ENCODE peak calls at places on chromosomes 1 and 21, in nine cellular contexts. H is endodermal cell, X is heart left ventricle, D is osteoblast, M is body of pancreas, E is OCI-LY7, Y is foreskin keratinocyte, L is pancreas, G is psoas muscle. T is an unnamed sample.

GRCh38 chr1:233627823-233628222 is 13.9 kb downstream of the KCNK1 start:
- DNase-seq in H (no peak), X (no peak), D (no peak), M (no peak), E (no peak), Y (peak), L (no peak), G (no peak), T (no peak)

GRCh38 chr1:203271962-203272632 is 33.2 kb upstream of the BTG2 start:
- DNase-seq in H (peak), X (no peak), D (no peak), M (no peak), E (peak), Y (no peak), L (peak), G (no peak), T (peak)

GRCh38 chr1:7334475-7335035 is 436.5 kb upstream of the VAMP3 start:
- DNase-seq in H (peak), X (no peak), D (peak), M (no peak), E (no peak), Y (peak), L (no peak), G (no peak), T (no peak)

GRCh38 chr1:153032677-153033308 is 1.8 kb downstream of the SPRR1B start:
- DNase-seq in H (peak), X (no peak), D (peak), M (peak), E (peak), Y (peak), L (no peak), G (no peak), T (peak)

GRCh38 chr1:50832167-50832566 is 127.9 kb downstream of the FAF1 start:
- DNase-seq in H (no peak), X (no peak), D (no peak), M (no peak), E (no peak), Y (no peak), L (no peak), G (no peak), T (no peak)

GRCh38 chr1:23791434-23792047 is 596 bp downstream of the LYPLA2 start:
- DNase-seq in H (peak), X (peak), D (peak), M (no peak), E (no peak), Y (peak), L (peak), G (peak), T (no peak)

GRCh38 chr1:13699510-13699909 is 478 bp upstream of the PRDM2 start:
- DNase-seq in H (peak), X (peak), D (peak), M (no peak), E (no peak), Y (no peak), L (no peak), G (no peak), T (no peak)

GRCh38 chr1:94988356-94988755 is 61.4 kb upstream of the CNN3 start:
- DNase-seq in H (no peak), X (no peak), D (no peak), M (peak), E (no peak), Y (no peak), L (no peak), G (no peak), T (no peak)

GRCh38 chr1:173603056-173603591 is at the start of gene SLC9C2:
- DNase-seq in H (no peak), X (no peak), D (no peak), M (peak), E (peak), Y (no peak), L (peak), G (no peak), T (no peak)

GRCh38 chr1:45551684-45552083 is 1.1 kb downstream of the AKR1A1 start:
- DNase-seq in H (no peak), X (no peak), D (no peak), M (no peak), E (no peak), Y (no peak), L (no peak), G (no peak), T (no peak)

GRCh38 chr1:165860065-165860464 is 32.7 kb downstream of the UCK2 start:
- DNase-seq in H (no peak), X (no peak), D (no peak), M (no peak), E (no peak), Y (no peak), L (no peak), G (no peak), T (no peak)

GRCh38 chr1:6331543-6332246 is 61.9 kb downstream of the ACOT7 start:
- DNase-seq in H (no peak), X (no peak), D (peak), M (no peak), E (no peak), Y (no peak), L (no peak), G (no peak), T (no peak)

GRCh38 chr1:207850621-207851407 is 60.1 kb downstream of the CD34 start:
- DNase-seq in H (no peak), X (peak), D (no peak), M (no peak), E (no peak), Y (no peak), L (no peak), G (peak), T (no peak)

GRCh38 chr1:209485167-209485566 is 98.3 kb upstream of the CAMK1G start:
- DNase-seq in H (no peak), X (peak), D (peak), M (peak), E (no peak), Y (peak), L (peak), G (no peak), T (no peak)

GRCh38 chr1:32062867-32063230 is 9.9 kb upstream of the TMEM39B start:
- DNase-seq in H (no peak), X (no peak), D (peak), M (no peak), E (no peak), Y (no peak), L (no peak), G (no peak), T (no peak)

GRCh38 chr1:243495032-243495431 is 239.2 kb downstream of the SDCCAG8 start:
- DNase-seq in H (no peak), X (no peak), D (no peak), M (no peak), E (no peak), Y (no peak), L (no peak), G (peak), T (no peak)

GRCh38 chr1:11058595-11059165 is 1.1 kb downstream of the SRM start:
- DNase-seq in H (no peak), X (no peak), D (peak), M (peak), E (peak), Y (no peak), L (peak), G (peak), T (no peak)

GRCh38 chr1:223794040-223794880 is 51.5 kb downstream of the TP53BP2 start:
- DNase-seq in H (no peak), X (no peak), D (no peak), M (no peak), E (no peak), Y (peak), L (no peak), G (no peak), T (no peak)

GRCh38 chr1:175481126-175482071 is 262.0 kb downstream of the TNR start:
- DNase-seq in H (no peak), X (no peak), D (no peak), M (no peak), E (peak), Y (peak), L (no peak), G (no peak), T (no peak)

GRCh38 chr1:186304982-186305949 is 69.8 kb downstream of the TPR start:
- DNase-seq in H (peak), X (no peak), D (peak), M (no peak), E (peak), Y (peak), L (no peak), G (no peak), T (no peak)

GRCh38 chr1:212518188-212518951 is 85.7 kb downstream of the NENF start:
- DNase-seq in H (no peak), X (peak), D (peak), M (peak), E (no peak), Y (no peak), L (peak), G (peak), T (no peak)

GRCh38 chr1:3641816-3642215 is 8.1 kb downstream of the WRAP73 start:
- DNase-seq in H (no peak), X (no peak), D (no peak), M (no peak), E (no peak), Y (no peak), L (no peak), G (no peak), T (no peak)
- H3K27ac ChIP-seq in H (no peak), X (no peak), D (no peak), M (no peak), E (no peak), Y (no peak), L (no peak), G (no peak), T (no peak)

GRCh38 chr21:38479641-38480515 is 18.4 kb downstream of the ERG start:
- DNase-seq in H (no peak), X (no peak), D (no peak), M (no peak), E (no peak), Y (peak), L (no peak), G (no peak), T (no peak)
- H3K27ac ChIP-seq in H (no peak), X (peak), D (no peak), M (no peak), E (no peak), Y (peak), L (no peak), G (no peak), T (no peak)

GRCh38 chr21:38474796-38475195 is 23.5 kb downstream of the ERG start:
- DNase-seq in H (no peak), X (no peak), D (no peak), M (no peak), E (no peak), Y (no peak), L (no peak), G (no peak), T (no peak)
- H3K27ac ChIP-seq in H (no peak), X (peak), D (no peak), M (no peak), E (no peak), Y (peak), L (no peak), G (no peak), T (peak)

GRCh38 chr1:204292733-204293132 is 67.0 kb downstream of the PLEKHA6 start:
- DNase-seq in H (no peak), X (peak), D (no peak), M (no peak), E (no peak), Y (no peak), L (no peak), G (no peak), T (no peak)
- H3K27ac ChIP-seq in H (no peak), X (peak), D (no peak), M (no peak), E (no peak), Y (no peak), L (no peak), G (no peak), T (no peak)

DNA sequence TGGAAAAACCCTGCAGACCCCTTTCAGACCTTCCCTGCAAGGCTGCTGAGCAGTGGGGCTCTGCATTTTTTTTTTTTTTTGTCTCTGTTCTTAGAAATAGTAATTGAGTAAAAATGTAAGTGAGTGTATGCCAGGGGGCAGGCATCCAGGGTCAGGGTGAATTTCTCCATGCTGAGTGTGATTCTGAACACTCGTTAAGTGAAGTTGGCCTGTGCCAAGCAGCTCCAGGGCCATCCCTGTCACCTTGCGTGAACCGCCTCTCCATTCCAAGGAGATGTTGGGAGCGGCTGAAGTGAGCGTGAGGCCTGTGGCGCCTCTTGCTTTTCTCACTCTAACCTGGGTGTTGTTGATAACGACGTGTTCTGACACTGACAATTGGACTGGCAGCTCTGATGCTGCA is 20.5 kb downstream of the TGFB2 start:
- DNase-seq in H (no peak), X (no peak), D (no peak), M (no peak), E (no peak), Y (no peak), L (no peak), G (peak), T (no peak)
- H3K27ac ChIP-seq in H (no peak), X (no peak), D (peak), M (no peak), E (no peak), Y (no peak), L (no peak), G (peak), T (no peak)

GRCh38 chr1:201536542-201536941 is 2.4 kb upstream of the NAV1 start:
- DNase-seq in H (no peak), X (peak), D (peak), M (no peak), E (no peak), Y (peak), L (no peak), G (peak), T (no peak)
- H3K27ac ChIP-seq in H (no peak), X (peak), D (peak), M (no peak), E (no peak), Y (no peak), L (no peak), G (peak), T (no peak)

GRCh38 chr1:17121881-17122280 is 2.6 kb upstream of the PADI2 start:
- DNase-seq in H (no peak), X (no peak), D (peak), M (no peak), E (no peak), Y (no peak), L (no peak), G (peak), T (no peak)
- H3K27ac ChIP-seq in H (no peak), X (no peak), D (peak), M (no peak), E (no peak), Y (no peak), L (no peak), G (peak), T (peak)

T was measured in WERI-Rb-1.